ENCODE peak calls at places on chromosomes 3 and 15, in nine cellular contexts. W is GM23248, E is B cell, G is activated B cell treated with CpG ODN at 0.5 μM for 24 hours, L is HepG2, Y is AG08396, Q is IMR-90, O is NCI-H1092, V is activated T-cell treated with anti-CD3 and anti-CD28 coated beads for 1 hour. F is an unnamed sample.

GRCh38 chr3:23324745-23325144 is 121.6 kb downstream of the UBE2E2 start:
- DNase-seq in L (no peak), V (no peak), O (no peak), Y (peak; percentile 6), Q (peak; percentile 65), W (peak; percentile 58), G (no peak), E (no peak), F (no peak)

GRCh38 chr3:141797167-141797773 is 34.1 kb downstream of the GRK7 start:
- DNase-seq in V (peak; percentile 16), L (no peak), Q (peak; percentile 7), Y (no peak), G (peak; percentile 36), W (peak; percentile 66), E (peak; percentile 41), O (peak; percentile 4), F (peak; percentile 40)

GRCh38 chr15:64112077-64112772 is 16.4 kb downstream of the SNX1 start:
- DNase-seq in G (no peak), L (peak; percentile 74), Q (no peak), V (no peak), E (no peak), W (peak; percentile 15), Y (no peak), O (no peak), F (no peak)

GRCh38 chr3:173502983-173503568 is 105.5 kb downstream of the NLGN1 start:
- DNase-seq in V (no peak), L (no peak), Y (no peak), E (no peak), W (peak; percentile 49), G (no peak), O (peak; percentile 44), Q (peak; percentile 35), F (no peak)

GRCh38 chr15:73926191-73927002 is at the start of gene LOXL1:
- DNase-seq in E (no peak), O (no peak), Q (peak; percentile 92), L (peak; percentile 23), Y (peak; percentile 94), V (no peak), W (peak; percentile 98), G (no peak), F (no peak)

GRCh38 chr3:62149539-62149938 is 223.8 kb downstream of the FEZF2 start:
- DNase-seq in W (no peak), V (no peak), Q (no peak), E (no peak), G (no peak), Y (no peak), O (no peak), L (no peak), F (no peak)

GRCh38 chr3:129602730-129603560 is 3.5 kb downstream of the PLXND1 start:
- DNase-seq in L (peak; percentile 55), Y (peak; percentile 91), Q (peak; percentile 95), G (no peak), V (no peak), E (no peak), W (peak; percentile 96), O (no peak), F (no peak)

GRCh38 chr15:74221399-74222230 is 14.5 kb upstream of the CCDC33 start:
- DNase-seq in Q (no peak), V (no peak), O (no peak), W (no peak), E (no peak), Y (no peak), G (no peak), L (no peak), F (no peak)

GRCh38 chr3:42476225-42477160 is 25.9 kb upstream of the VIPR1 start:
- DNase-seq in Y (no peak), Q (no peak), W (peak; percentile 24), O (no peak), V (no peak), G (no peak), L (no peak), E (no peak), F (no peak)